ENCODE peak calls at places on chromosomes 16 and 17, in seven cellular contexts. P, C, V, X, W, E and A are unnamed samples.

GRCh38 chr17:47694818-47695663 is 1.1 kb downstream of the TBKBP1 start:
- DNase-seq in P (peak; percentile 55), C (peak; percentile 89), V (peak; percentile 88), X (peak; percentile 93), W (peak; percentile 68), E (peak; percentile 50), A (no peak)

GRCh38 chr16:56861092-56861610 is 3.9 kb upstream of the SLC12A3 start:
- DNase-seq in P (peak; percentile 42), C (no peak), V (no peak), X (no peak), W (no peak), E (no peak), A (no peak)

GRCh38 chr17:37828313-37829124 is 83.7 kb upstream of the HNF1B start:
- DNase-seq in P (peak; percentile 47), C (peak; percentile 56), V (peak; percentile 40), X (peak; percentile 79), W (no peak), E (no peak), A (no peak)

GRCh38 chr16:9885457-9885856 is 296.8 kb downstream of the GRIN2A start:
- DNase-seq in P (no peak), C (no peak), V (no peak), X (no peak), W (peak; percentile 12), E (no peak), A (no peak)

GRCh38 chr17:49455226-49455968 is 39.7 kb upstream of the NGFR start:
- DNase-seq in P (no peak), C (no peak), V (peak; percentile 45), X (no peak), W (no peak), E (no peak), A (no peak)

GRCh38 chr17:47224971-47225370 is 15.8 kb downstream of the MYL4 start:
- DNase-seq in P (no peak), C (no peak), V (peak; percentile 18), X (no peak), W (no peak), E (no peak), A (no peak)

GRCh38 chr16:27217256-27217655 is 13.9 kb downstream of the KDM8 start:
- DNase-seq in P (no peak), C (no peak), V (peak; percentile 33), X (no peak), W (no peak), E (no peak), A (no peak)

GRCh38 chr17:41717408-41718286 is 5.5 kb downstream of the GAST start:
- DNase-seq in P (peak; percentile 18), C (no peak), V (peak; percentile 74), X (no peak), W (no peak), E (peak; percentile 73), A (no peak)

GRCh38 chr16:30626230-30626629 is 16.0 kb upstream of the ZNF689 start:
- DNase-seq in P (no peak), C (no peak), V (no peak), X (no peak), W (no peak), E (no peak), A (no peak)

GRCh38 chr17:3335876-3336275 is 37.7 kb upstream of the OR3A1 start:
- DNase-seq in P (no peak), C (no peak), V (no peak), X (no peak), W (no peak), E (no peak), A (no peak)

GRCh38 chr17:40443196-40443987 is at the start of gene IGFBP4:
- DNase-seq in P (peak; percentile 69), C (peak; percentile 51), V (peak; percentile 90), X (peak; percentile 97), W (peak; percentile 92), E (peak; percentile 70), A (peak; percentile 83)

GRCh38 chr17:79047923-79048825 is 24.2 kb downstream of the C1QTNF1 start:
- DNase-seq in P (no peak), C (no peak), V (no peak), X (no peak), W (no peak), E (no peak), A (no peak)

GRCh38 chr17:841313-841712 is 59.2 kb downstream of the MRM3 start:
- DNase-seq in P (no peak), C (no peak), V (no peak), X (no peak), W (no peak), E (no peak), A (no peak)

GRCh38 chr17:44559288-44560249 is 2.3 kb downstream of the FZD2 start:
- DNase-seq in P (no peak), C (no peak), V (peak; percentile 33), X (no peak), W (no peak), E (no peak), A (no peak)

GRCh38 chr17:47707056-47707791 is 13.3 kb downstream of the TBKBP1 start:
- DNase-seq in P (no peak), C (peak; percentile 67), V (no peak), X (no peak), W (no peak), E (no peak), A (peak; percentile 58)

GRCh38 chr16:1996175-1996574 is 6.4 kb downstream of the SYNGR3 start:
- DNase-seq in P (no peak), C (no peak), V (no peak), X (no peak), W (no peak), E (no peak), A (no peak)

GRCh38 chr17:78767806-78768205 is 14.3 kb downstream of the CYTH1 start:
- DNase-seq in P (peak; percentile 54), C (no peak), V (no peak), X (no peak), W (no peak), E (no peak), A (no peak)

GRCh38 chr17:8072339-8072726 is 15.2 kb downstream of the ALOX12B start:
- DNase-seq in P (no peak), C (no peak), V (no peak), X (no peak), W (no peak), E (no peak), A (no peak)
- H3K4me3 ChIP-seq in P (no peak overlapping the region), C (no peak overlapping the region), V (no peak overlapping the region), X (no peak overlapping the region), W (no peak overlapping the region), E (no peak overlapping the region), A (no peak overlapping the region)

DNA sequence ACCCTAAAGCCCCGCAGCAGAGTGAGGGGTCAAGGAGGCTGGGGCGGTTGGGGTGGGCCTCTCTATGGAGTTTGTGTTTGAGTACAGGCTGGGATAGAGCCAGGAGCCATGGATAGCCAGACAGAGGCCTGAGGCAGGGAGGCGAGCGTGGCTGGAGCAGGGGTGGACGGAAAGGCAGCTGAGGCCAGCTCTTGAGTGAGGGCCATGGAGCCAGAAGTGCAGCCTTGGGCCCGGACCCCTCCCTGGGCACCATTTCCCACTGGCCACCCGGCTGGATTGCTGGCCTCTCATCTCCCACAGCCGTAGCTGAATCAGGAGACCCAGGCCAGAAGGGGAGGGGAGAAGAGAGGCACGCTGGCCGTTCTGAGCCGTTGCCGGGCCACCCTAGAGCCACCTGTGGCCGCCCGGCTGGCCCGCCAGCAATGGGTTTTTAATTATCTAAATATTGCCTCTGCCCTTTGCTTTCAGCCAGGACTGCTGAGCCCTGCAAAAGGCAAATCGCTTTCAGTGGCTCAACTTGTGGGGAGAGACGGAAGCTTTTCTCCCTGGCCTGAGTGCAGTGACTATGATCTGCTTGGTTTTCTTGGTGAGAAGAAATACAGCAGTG is 75.2 kb upstream of the GSE1 start:
- DNase-seq in P (no peak), C (no peak), V (no peak), X (no peak), W (no peak), E (no peak), A (no peak)
- H3K4me3 ChIP-seq in P (no peak overlapping the region), C (no peak overlapping the region), V (no peak overlapping the region), X (no peak overlapping the region), W (no peak overlapping the region), E (no peak overlapping the region), A (no peak overlapping the region)

DNA sequence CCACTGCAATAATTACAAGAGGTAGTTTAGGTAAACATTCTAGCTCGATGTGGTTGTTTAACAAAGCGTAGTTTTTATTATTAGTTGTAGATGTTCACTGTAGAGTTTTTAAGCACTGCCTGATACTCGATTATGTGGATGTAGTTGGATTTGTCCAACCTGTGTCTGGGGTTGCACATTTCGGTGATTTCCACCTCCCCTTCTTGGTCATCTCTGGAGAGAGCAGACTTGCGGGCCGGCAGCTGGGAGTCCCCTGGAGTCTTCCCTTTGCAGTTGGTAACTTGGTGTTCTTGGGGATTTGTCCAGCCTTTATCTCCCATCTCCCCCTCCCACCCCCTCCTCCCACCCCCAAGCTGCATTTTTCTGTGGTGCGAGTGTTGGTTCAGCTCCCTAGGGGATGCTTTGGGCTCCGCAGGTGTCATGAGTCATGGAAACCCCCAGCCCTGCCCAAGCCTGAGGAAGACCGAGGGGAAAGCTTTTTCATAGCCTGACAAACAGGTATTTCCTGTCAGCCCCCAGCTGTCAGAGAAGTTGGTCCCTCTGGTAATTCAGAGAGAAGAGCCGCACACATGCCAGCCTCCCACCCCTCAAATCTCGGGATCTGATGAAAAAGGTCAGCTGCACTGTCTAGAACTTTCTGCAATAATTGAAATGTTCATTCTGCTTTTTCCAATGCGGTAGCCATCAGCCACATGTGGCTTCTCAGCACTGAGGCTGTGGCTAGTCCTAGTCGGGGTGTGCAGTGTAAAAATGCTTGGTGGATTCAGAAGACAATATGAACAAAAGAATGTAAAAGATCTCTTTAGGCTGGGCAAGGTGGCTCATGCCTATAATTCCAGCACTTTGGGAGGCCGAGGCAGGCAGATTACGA is 50.3 kb downstream of the KSR1 start:
- DNase-seq in P (no peak), C (no peak), V (no peak), X (no peak), W (no peak), E (no peak), A (no peak)
- H3K4me3 ChIP-seq in P (no peak overlapping the region), C (no peak overlapping the region), V (no peak overlapping the region), X (no peak overlapping the region), W (no peak overlapping the region), E (no peak overlapping the region), A (no peak overlapping the region)

DNA sequence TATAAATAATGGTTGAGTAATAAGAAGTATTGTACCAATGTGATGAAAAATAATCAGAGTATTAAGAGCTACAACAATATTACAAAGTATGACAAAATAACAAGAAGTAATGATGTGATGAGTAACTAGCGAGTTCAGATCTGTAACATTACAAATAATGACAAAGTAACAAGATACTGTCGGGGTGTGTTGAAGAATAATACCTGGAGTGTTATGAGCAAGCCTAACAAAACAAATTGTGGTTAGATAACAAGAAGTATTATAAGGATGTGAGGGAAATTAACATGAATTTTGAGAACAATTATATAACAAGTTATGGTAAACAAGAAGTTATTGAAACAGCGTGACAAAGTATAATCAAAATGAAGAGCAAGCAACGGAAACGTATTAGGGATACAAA is 1.3 kb downstream of the TBX4 start:
- DNase-seq in P (peak; percentile 11), C (no peak), V (no peak), X (no peak), W (no peak), E (no peak), A (no peak)
- H3K4me3 ChIP-seq in P (no peak overlapping the region), C (no peak overlapping the region), V (no peak overlapping the region), X (no peak overlapping the region), W (no peak overlapping the region), E (no peak overlapping the region), A (no peak overlapping the region)

GRCh38 chr16:3643095-3643730 is 11.3 kb upstream of the DNASE1 start:
- DNase-seq in P (no peak), C (no peak), V (no peak), X (peak; percentile 75), W (no peak), E (no peak), A (no peak)
- H3K4me3 ChIP-seq in P (no peak overlapping the region), C (no peak overlapping the region), V (no peak overlapping the region), X (no peak overlapping the region), W (no peak overlapping the region), E (no peak overlapping the region), A (no peak overlapping the region)

GRCh38 chr16:81715358-81716196 is 63.5 kb upstream of the PLCG2 start:
- DNase-seq in P (no peak), C (no peak), V (no peak), X (no peak), W (no peak), E (no peak), A (no peak)
- H3K4me3 ChIP-seq in P (no peak overlapping the region), C (no peak overlapping the region), V (no peak overlapping the region), X (no peak overlapping the region), W (no peak overlapping the region), E (no peak overlapping the region), A (no peak overlapping the region)